ENCODE peak calls at places on chromosomes 2 and 18, in five cellular contexts. R is NCI-H1105; I is activated effector memory CD4-positive, alpha-beta T cell treated with anti-CD3 and anti-CD28 coated beads, Interleukin-2, amount 50 U/mL, for 16 hours; O is Caki2; S is right cardiac atrium. D is an unnamed sample.

GRCh38 chr2:25257032-25257455 is 84.7 kb downstream of the DNMT3A start:
- DNase-seq in R (peak; percentile 21), I (no peak), O (no peak), S (no peak), D (no peak)

GRCh38 chr2:26605195-26605968 is 35.8 kb downstream of the CIB4 start:
- DNase-seq in R (peak; percentile 19), I (peak; percentile 62), O (peak; percentile 66), S (no peak), D (peak; percentile 35)

GRCh38 chr2:239913632-239914417 is 111.3 kb downstream of the NDUFA10 start:
- DNase-seq in R (no peak), I (peak; percentile 52), O (no peak), S (no peak), D (no peak)

GRCh38 chr2:65354773-65355172 is 77.6 kb downstream of the SPRED2 start:
- DNase-seq in R (no peak), I (no peak), O (no peak), S (no peak), D (peak; percentile 66)

GRCh38 chr18:22290004-22290403 is 120.6 kb downstream of the GATA6 start:
- DNase-seq in R (no peak), I (no peak), O (no peak), S (no peak), D (no peak)

GRCh38 chr18:6660334-6660733 is 69.2 kb upstream of the ARHGAP28 start:
- DNase-seq in R (no peak), I (no peak), O (no peak), S (no peak), D (no peak)

GRCh38 chr2:191620144-191620543 is 57.8 kb upstream of the NABP1 start:
- DNase-seq in R (no peak), I (no peak), O (peak; percentile 44), S (no peak), D (peak; percentile 84)

GRCh38 chr2:158463496-158464095 is 6.8 kb downstream of the PKP4 start:
- DNase-seq in R (no peak), I (no peak), O (no peak), S (no peak), D (no peak)

GRCh38 chr18:39846277-39846676 is 2108.8 kb upstream of the PIK3C3 start:
- DNase-seq in R (no peak), I (no peak), O (no peak), S (peak; percentile 65), D (no peak)

GRCh38 chr2:236119003-236119402 is 49.2 kb downstream of the GBX2 start:
- DNase-seq in R (no peak), I (peak; percentile 38), O (no peak), S (no peak), D (no peak)

GRCh38 chr2:42854207-42854818 is 61.9 kb upstream of the HAAO start:
- DNase-seq in R (no peak), I (no peak), O (no peak), S (peak; percentile 69), D (peak; percentile 36)

GRCh38 chr2:231900975-231901374 is 25.2 kb downstream of the NPPC start:
- DNase-seq in R (no peak), I (no peak), O (no peak), S (no peak), D (no peak)

GRCh38 chr2:80560298-80560697 is 255.7 kb upstream of the LRRTM1 start:
- DNase-seq in R (no peak), I (no peak), O (no peak), S (no peak), D (no peak)

GRCh38 chr2:41194235-41194634 is 742.3 kb upstream of the SLC8A1 start:
- DNase-seq in R (no peak), I (no peak), O (peak; percentile 74), S (peak; percentile 27), D (no peak)

GRCh38 chr2:216504376-216504762 is 5.7 kb downstream of the RPL37A start:
- DNase-seq in R (no peak), I (no peak), O (no peak), S (no peak), D (no peak)

GRCh38 chr2:27316655-27317412 is 6.1 kb downstream of the MPV17 start:
- DNase-seq in R (peak; percentile 63), I (no peak), O (no peak), S (peak; percentile 23), D (no peak)

GRCh38 chr18:11993264-11993916 is 12.1 kb downstream of the IMPA2 start:
- DNase-seq in R (no peak), I (peak; percentile 45), O (no peak), S (no peak), D (no peak)

GRCh38 chr18:47846431-47846830 is 84.0 kb downstream of the SMAD2 start:
- DNase-seq in R (no peak), I (no peak), O (no peak), S (no peak), D (no peak)

GRCh38 chr2:119820275-119820674 is 60.6 kb downstream of the PTPN4 start:
- DNase-seq in R (no peak), I (no peak), O (peak; percentile 34), S (no peak), D (no peak)

GRCh38 chr2:111069722-111070121 is 51.0 kb upstream of the BCL2L11 start:
- DNase-seq in R (no peak), I (no peak), O (no peak), S (no peak), D (no peak)

GRCh38 chr2:111216811-111217652 is 96.3 kb downstream of the BCL2L11 start:
- DNase-seq in R (no peak), I (no peak), O (no peak), S (no peak), D (no peak)

GRCh38 chr2:10940607-10941006 is 28.9 kb downstream of the KCNF1 start:
- DNase-seq in R (no peak), I (no peak), O (no peak), S (no peak), D (no peak)

GRCh38 chr2:127015106-127015910 is 91.6 kb downstream of the BIN1 start:
- DNase-seq in R (no peak), I (no peak), O (no peak), S (no peak), D (no peak)

GRCh38 chr2:239930871-239931771 is 94.0 kb downstream of the NDUFA10 start:
- DNase-seq in R (no peak), I (peak; percentile 54), O (no peak), S (no peak), D (no peak)

GRCh38 chr2:28341208-28341891 is 51.3 kb upstream of the FOSL2 start:
- DNase-seq in R (no peak), I (no peak), O (no peak), S (no peak), D (no peak)

GRCh38 chr2:44927979-44928659 is 13.4 kb upstream of the SIX3 start:
- DNase-seq in R (no peak), I (no peak), O (no peak), S (no peak), D (no peak)

GRCh38 chr2:13481201-13481600 is 764.5 kb downstream of the TRIB2 start:
- DNase-seq in R (no peak), I (no peak), O (peak; percentile 35), S (no peak), D (peak; percentile 11)

GRCh38 chr2:187519419-187520120 is 34.7 kb downstream of the TFPI start:
- DNase-seq in R (no peak), I (no peak), O (no peak), S (no peak), D (no peak)

GRCh38 chr18:77129150-77129551 is 3.4 kb downstream of the MBP start:
- DNase-seq in R (no peak), I (peak; percentile 61), O (peak; percentile 80), S (no peak), D (peak; percentile 88)

D was measured in mammary epithelial cell.